ENCODE peak calls at places on chromosomes 2 and 18, in ten cellular contexts. N is GM12865, I is NB4, D is AG04449, T is AG04450, V is cardiac fibroblast, J is PC-9, S is small intestine, P is breast epithelium, F is ascending aorta. W is an unnamed sample.

GRCh38 chr2:56227811-56228210 is 44.0 kb downstream of the CCDC85A start:
- DNase-seq in D (no peak), J (no peak), V (peak), F (no peak), T (no peak), I (no peak), S (no peak), P (no peak), N (no peak), W (peak)

GRCh38 chr2:20667151-20667530 is 197 bp downstream of the GDF7 start:
- DNase-seq in V (no peak), P (no peak), I (no peak), T (no peak), J (no peak), F (no peak), S (no peak), N (no peak), D (no peak), W (no peak)

GRCh38 chr2:119230219-119230618 is 6.6 kb downstream of the STEAP3 start:
- DNase-seq in P (no peak), J (no peak), I (no peak), S (no peak), T (no peak), D (no peak), V (no peak), F (no peak), N (no peak), W (no peak)

GRCh38 chr2:208240641-208241209 is 14.1 kb downstream of the IDH1 start:
- DNase-seq in D (no peak), N (no peak), I (no peak), F (no peak), T (no peak), P (no peak), J (no peak), V (no peak), S (no peak), W (no peak)

GRCh38 chr2:23350026-23350791 is 34.8 kb upstream of the KLHL29 start:
- DNase-seq in J (no peak), T (no peak), V (peak), D (no peak), F (no peak), I (no peak), P (peak), S (no peak), N (no peak), W (no peak)

GRCh38 chr2:3420076-3420848 is 40.8 kb downstream of the TRAPPC12 start:
- DNase-seq in J (no peak), N (peak), P (no peak), F (no peak), D (no peak), I (no peak), S (no peak), V (no peak), T (no peak), W (no peak)

GRCh38 chr18:21391074-21391673 is 149.1 kb downstream of the GREB1L start:
- DNase-seq in D (no peak), V (peak), J (peak), T (no peak), F (no peak), S (peak), I (no peak), N (peak), P (no peak), W (peak)

GRCh38 chr18:33838084-33838483 is 260.1 kb downstream of the ASXL3 start:
- DNase-seq in T (no peak), V (no peak), P (no peak), I (no peak), J (no peak), N (peak), D (no peak), F (no peak), S (no peak), W (no peak)

GRCh38 chr2:60657673-60658072 is 98.4 kb upstream of the PAPOLG start:
- DNase-seq in S (no peak), N (no peak), T (no peak), P (no peak), I (no peak), V (no peak), D (no peak), F (no peak), J (no peak), W (no peak)

GRCh38 chr2:160751021-160751420 is 257.4 kb upstream of the RBMS1 start:
- DNase-seq in J (no peak), P (no peak), S (no peak), D (no peak), N (no peak), T (no peak), V (peak), F (no peak), I (no peak), W (peak)

GRCh38 chr2:230067990-230068657 is 600 bp downstream of the SLC16A14 start:
- DNase-seq in V (peak), D (no peak), F (no peak), I (peak), T (no peak), S (peak), J (peak), N (peak), P (no peak), W (peak)

GRCh38 chr18:60044290-60045006 is 144.7 kb downstream of the PMAIP1 start:
- DNase-seq in P (no peak), S (no peak), N (no peak), F (no peak), D (no peak), I (no peak), J (no peak), V (peak), T (peak), W (peak)

GRCh38 chr2:171430516-171431410 is 3.0 kb downstream of the METTL8 start:
- DNase-seq in P (no peak), S (no peak), V (no peak), I (peak), D (no peak), J (no peak), T (no peak), F (no peak), N (no peak), W (no peak)

GRCh38 chr2:235594041-235594440 is 100.2 kb downstream of the AGAP1 start:
- DNase-seq in D (peak), S (peak), F (no peak), N (peak), V (peak), T (peak), I (peak), J (no peak), P (no peak), W (peak)

GRCh38 chr2:157820202-157820601 is 55.9 kb downstream of the ACVR1 start:
- DNase-seq in I (no peak), D (no peak), N (no peak), V (no peak), P (no peak), S (no peak), T (no peak), J (no peak), F (no peak), W (peak)

GRCh38 chr2:112140413-112140802 is 2.2 kb downstream of the FBLN7 start:
- DNase-seq in N (no peak), F (no peak), I (no peak), D (no peak), S (no peak), V (no peak), P (no peak), T (no peak), J (no peak), W (no peak)
- H3K4me3 ChIP-seq in N (no peak), F (peak), I (no peak), D (peak), S (no peak), V (peak), P (peak), T (no peak), J (no peak), W (peak)

GRCh38 chr2:95524195-95524594 is 39.6 kb upstream of the TRIM43B start:
- DNase-seq in J (no peak), T (no peak), F (no peak), N (no peak), P (no peak), D (no peak), V (no peak), I (no peak), S (no peak), W (no peak)

GRCh38 chr2:95525294-95526035 is 40.9 kb upstream of the TRIM43B start:
- DNase-seq in V (peak), T (no peak), N (peak), D (no peak), S (peak), F (no peak), P (peak), J (peak), I (no peak), W (no peak)

GRCh38 chr2:95531254-95531771 is 46.8 kb upstream of the TRIM43B start:
- DNase-seq in D (no peak), I (no peak), N (peak), S (no peak), V (peak), F (no peak), P (no peak), T (no peak), J (no peak), W (no peak)

GRCh38 chr2:95530734-95531133 is 46.2 kb upstream of the TRIM43B start:
- DNase-seq in J (no peak), N (peak), V (peak), P (no peak), S (no peak), T (peak), D (peak), I (peak), F (no peak), W (peak)

GRCh38 chr2:95526360-95527341 is 42.1 kb upstream of the TRIM43B start:
- DNase-seq in N (peak), T (peak), J (peak), V (peak), S (peak), P (peak), F (no peak), D (peak), I (no peak), W (peak)
- H3K4me3 ChIP-seq in N (peak), T (peak), J (peak), V (peak), S (peak), P (peak), F (peak), D (peak), I (no peak), W (peak)

GRCh38 chr2:182863642-182864041 is 2.8 kb downstream of the FRZB start:
- DNase-seq in V (no peak), I (no peak), T (no peak), P (no peak), D (no peak), S (no peak), F (no peak), N (no peak), J (no peak), W (no peak)
- H3K4me3 ChIP-seq in V (no peak), I (no peak), T (no peak), P (no peak), D (no peak), S (no peak), F (peak), N (no peak), J (no peak), W (no peak)

GRCh38 chr2:18976112-18976961 is 382.1 kb downstream of the OSR1 start:
- DNase-seq in T (peak), F (no peak), S (no peak), P (no peak), I (peak), J (no peak), V (peak), N (peak), D (peak), W (peak)
- H3K4me3 ChIP-seq in T (peak), F (peak), S (no peak), P (peak), I (no peak), J (no peak), V (peak), N (no peak), D (peak), W (peak)

DNA sequence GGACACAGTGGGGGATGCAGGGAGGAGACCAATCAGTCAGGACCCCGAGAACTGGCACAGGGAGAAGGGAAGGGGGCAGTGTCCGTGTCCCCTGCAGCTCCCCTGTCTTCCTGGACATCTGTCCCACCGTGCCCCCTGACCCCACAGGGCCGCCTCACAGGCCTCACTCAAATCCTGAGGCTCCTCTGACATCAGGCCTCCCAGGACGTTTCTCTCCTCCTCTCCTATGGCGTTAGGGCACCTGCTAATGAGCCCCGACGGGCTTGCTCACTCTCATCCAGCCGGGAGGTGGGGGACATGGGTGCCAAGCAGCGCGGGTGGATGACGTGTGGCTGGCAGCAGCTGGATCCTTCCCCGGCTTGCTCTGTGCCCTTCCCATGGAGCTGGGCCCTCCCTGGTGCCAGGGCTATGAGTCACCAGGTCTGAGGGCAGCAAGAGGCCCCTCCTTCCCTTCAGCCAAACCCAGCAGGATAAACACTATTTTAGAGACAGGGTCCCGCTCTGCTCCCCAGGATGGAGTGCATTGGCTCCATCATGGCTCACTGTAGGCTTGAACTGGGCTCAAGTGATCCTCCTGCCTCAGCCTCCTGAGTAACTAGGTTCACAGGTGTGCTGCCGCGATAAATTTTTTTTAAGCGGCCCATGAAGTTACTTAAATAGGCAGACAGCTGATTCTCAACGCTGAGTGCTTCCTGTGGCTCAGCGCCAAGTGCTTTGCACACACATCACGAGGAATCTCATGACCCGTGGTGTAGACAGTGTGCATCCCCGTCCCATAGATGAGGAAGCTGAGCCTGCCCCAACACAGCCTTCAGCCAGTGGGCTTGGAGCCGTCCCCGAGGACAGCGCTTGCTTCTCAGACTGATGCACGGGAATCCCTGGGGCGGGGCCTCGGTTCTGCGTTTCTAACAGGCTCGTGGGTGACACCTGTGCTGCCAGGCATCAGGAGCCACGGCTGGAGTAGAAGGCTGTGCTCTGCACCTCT is 64.5 kb upstream of the HDAC4 start:
- DNase-seq in V (no peak), I (peak), J (peak), S (peak), D (no peak), P (peak), N (no peak), T (no peak), F (peak), W (peak)
- H3K4me3 ChIP-seq in V (no peak), I (no peak), J (no peak), S (no peak), D (no peak), P (no peak), N (no peak), T (no peak), F (no peak), W (no peak)